ENCODE peak calls at places on chromosome 15, in five cellular contexts. H is A549; A is CD8-positive, alpha-beta T cell; B is GM12878; Z is aorta. V is an unnamed sample.
A peak's percentile ranks its signal among the peaks of the same experiment; 100 is the strongest.

GRCh38 chr15:62868507-62868906 is 174.0 kb upstream of the TPM1 start:
- DNase-seq in H (no peak), A (no peak), B (no peak), Z (no peak), V (no peak)

GRCh38 chr15:84638103-84638502 is 16.0 kb downstream of the WDR73 start:
- DNase-seq in H (peak; percentile 63), A (no peak), B (no peak), Z (no peak), V (no peak)

GRCh38 chr15:72034351-72034750 is 83.6 kb downstream of the MYO9A start:
- DNase-seq in H (no peak), A (no peak), B (no peak), Z (no peak), V (no peak)

GRCh38 chr15:63212050-63212973 is 22.9 kb downstream of the RAB8B start:
- DNase-seq in H (no peak), A (no peak), B (peak; percentile 59), Z (no peak), V (no peak)

GRCh38 chr15:75650908-75651809 is 3.4 kb downstream of the SNX33 start:
- DNase-seq in H (no peak), A (no peak), B (no peak), Z (no peak), V (no peak)

GRCh38 chr15:86906406-86906805 is 826.7 kb downstream of the AGBL1 start:
- DNase-seq in H (no peak), A (no peak), B (no peak), Z (no peak), V (no peak)

GRCh38 chr15:85840079-85840801 is 45.5 kb upstream of the KLHL25 start:
- DNase-seq in H (peak; percentile 90), A (peak; percentile 84), B (peak; percentile 23), Z (peak; percentile 95), V (peak; percentile 82)

GRCh38 chr15:60928987-60929386 is 300.1 kb downstream of the RORA start:
- DNase-seq in H (no peak), A (no peak), B (no peak), Z (no peak), V (no peak)

GRCh38 chr15:60649845-60650548 is 171.1 kb upstream of the ICE2 start:
- DNase-seq in H (no peak), A (peak; percentile 19), B (peak; percentile 57), Z (no peak), V (no peak)

GRCh38 chr15:91566116-91566515 is 287.4 kb upstream of the SLCO3A1 start:
- DNase-seq in H (no peak), A (no peak), B (no peak), Z (no peak), V (no peak)

GRCh38 chr15:59087731-59088130 is 17.2 kb upstream of the CCNB2 start:
- DNase-seq in H (no peak), A (no peak), B (no peak), Z (no peak), V (no peak)

GRCh38 chr15:36313021-36313420 is 266.4 kb upstream of the CDIN1 start:
- DNase-seq in H (no peak), A (no peak), B (no peak), Z (no peak), V (no peak)

GRCh38 chr15:31488437-31489204 is 162.0 kb downstream of the KLF13 start:
- DNase-seq in H (peak; percentile 91), A (peak; percentile 42), B (peak; percentile 78), Z (no peak), V (peak; percentile 84)

GRCh38 chr15:72086010-72086697 is 31.8 kb downstream of the MYO9A start:
- DNase-seq in H (no peak), A (no peak), B (no peak), Z (peak; percentile 55), V (no peak)

GRCh38 chr15:31526916-31527690 is 200.5 kb downstream of the KLF13 start:
- DNase-seq in H (no peak), A (no peak), B (no peak), Z (no peak), V (peak; percentile 38)

GRCh38 chr15:94080416-94080815 is 150.9 kb upstream of the MCTP2 start:
- DNase-seq in H (no peak), A (no peak), B (no peak), Z (no peak), V (peak; percentile 69)

GRCh38 chr15:89813381-89814111 is 1.1 kb downstream of the ANPEP start:
- DNase-seq in H (no peak), A (no peak), B (no peak), Z (no peak), V (no peak)

GRCh38 chr15:89815769-89816168 is 1.1 kb upstream of the ANPEP start:
- DNase-seq in H (no peak), A (no peak), B (no peak), Z (no peak), V (no peak)

GRCh38 chr15:89812847-89813320 is 1.8 kb downstream of the ANPEP start:
- DNase-seq in H (no peak), A (no peak), B (no peak), Z (no peak), V (no peak)

GRCh38 chr15:89812126-89812846 is 2.4 kb downstream of the ANPEP start:
- DNase-seq in H (peak; percentile 31), A (no peak), B (no peak), Z (no peak), V (peak; percentile 84)

GRCh38 chr15:89814112-89814742 is 425 bp downstream of the ANPEP start:
- DNase-seq in H (no peak), A (no peak), B (no peak), Z (no peak), V (no peak)
- H3K4me1 ChIP-seq in H (peaks cover 15% of the 10 kb centered on the region), A (no peaks in the 10 kb centered on the region), B (no peaks in the 10 kb centered on the region), Z (no peaks in the 10 kb centered on the region), V (peaks cover 26% of the 10 kb centered on the region)

GRCh38 chr15:57036352-57036751 is 117.9 kb downstream of the TCF12 start:
- DNase-seq in H (no peak), A (no peak), B (no peak), Z (no peak), V (no peak)
- H3K4me1 ChIP-seq in H (peaks cover 18% of the 10 kb centered on the region), A (peaks cover 25% of the 10 kb centered on the region), B (peaks cover 12% of the 10 kb centered on the region), Z (no peaks in the 10 kb centered on the region), V (peaks cover 28% of the 10 kb centered on the region)

GRCh38 chr15:52727825-52728224 is 48.6 kb upstream of the ATOSA start:
- DNase-seq in H (no peak), A (no peak), B (no peak), Z (no peak), V (no peak)
- H3K4me1 ChIP-seq in H (peaks cover 3% of the 10 kb centered on the region), A (peaks cover 14% of the 10 kb centered on the region), B (peaks cover 9% of the 10 kb centered on the region), Z (no peaks in the 10 kb centered on the region), V (no peaks in the 10 kb centered on the region)

DNA sequence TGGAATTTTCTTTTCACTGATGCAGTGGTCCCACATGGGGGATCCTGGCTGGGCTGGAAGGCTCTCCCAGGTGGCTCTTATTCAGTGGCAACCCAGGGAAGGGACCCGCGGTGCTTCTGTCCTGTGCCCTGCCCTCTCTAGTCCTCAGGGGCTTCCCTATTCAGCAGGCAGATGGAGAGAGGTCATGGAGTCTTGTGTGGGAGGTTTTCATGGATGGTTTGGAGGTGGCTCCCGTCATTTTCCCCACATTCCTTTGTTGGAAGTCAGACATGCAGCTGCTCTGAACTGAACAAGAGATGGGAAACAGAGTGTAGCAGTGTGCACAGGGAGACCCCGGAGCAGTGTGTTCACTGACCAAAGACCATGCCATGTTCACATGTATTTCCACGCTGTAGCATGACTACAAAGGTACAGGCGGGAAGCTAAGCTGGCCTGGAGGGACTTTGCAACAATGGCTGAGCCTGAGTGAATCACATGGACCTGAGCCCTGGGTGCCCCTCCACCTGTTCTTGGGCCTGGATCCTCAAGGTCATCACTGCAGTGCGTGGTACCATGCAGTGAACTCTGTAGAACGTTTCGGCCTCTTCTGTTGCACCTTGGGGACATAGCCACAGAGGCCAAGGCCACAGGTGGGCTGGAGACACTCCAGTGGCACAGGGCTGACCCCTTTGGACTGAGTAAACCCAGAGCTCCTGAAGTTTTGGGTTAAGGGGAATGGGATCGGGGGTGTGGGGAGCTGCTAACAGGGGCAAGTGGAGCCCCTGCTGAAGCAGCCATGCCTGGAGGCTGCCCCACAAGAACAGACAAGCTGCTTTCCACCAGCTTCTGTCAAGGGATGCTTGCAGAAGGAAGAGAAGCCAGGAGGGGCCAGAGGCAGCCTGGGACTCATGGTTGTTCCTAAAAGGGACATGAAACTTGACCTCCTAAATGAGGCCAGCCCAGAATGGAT is 123.0 kb downstream of the ASB7 start:
- DNase-seq in H (no peak), A (no peak), B (no peak), Z (peak; percentile 58), V (no peak)
- H3K4me1 ChIP-seq in H (peaks cover 40% of the 10 kb centered on the region), A (no peaks in the 10 kb centered on the region), B (no peaks in the 10 kb centered on the region), Z (no peaks in the 10 kb centered on the region), V (no peaks in the 10 kb centered on the region)

GRCh38 chr15:99616129-99616528 is 50.3 kb downstream of the MEF2A start:
- DNase-seq in H (no peak), A (no peak), B (no peak), Z (no peak), V (no peak)
- H3K4me1 ChIP-seq in H (peaks cover 29% of the 10 kb centered on the region), A (peaks cover 31% of the 10 kb centered on the region), B (peaks cover 20% of the 10 kb centered on the region), Z (peaks cover 2% of the 10 kb centered on the region), V (peaks cover 72% of the 10 kb centered on the region)

DNA sequence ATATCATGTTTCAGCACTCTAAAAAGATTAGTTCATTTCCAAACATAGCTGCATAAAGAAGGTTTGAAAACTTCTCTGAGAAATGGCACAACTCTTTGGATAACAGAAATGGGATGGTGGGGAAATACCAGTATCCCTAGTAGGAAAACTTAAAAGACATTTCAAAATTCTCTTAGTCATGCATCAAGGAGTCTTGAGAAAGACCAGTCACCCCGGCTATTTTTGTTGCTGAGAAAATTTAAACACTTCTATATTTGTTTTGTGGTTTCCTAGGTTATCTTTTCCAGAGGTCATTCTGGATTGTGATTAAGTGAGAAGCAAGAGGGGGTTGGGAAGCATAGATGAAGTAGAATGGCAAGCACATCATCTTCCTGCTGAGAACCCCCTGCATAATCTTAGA is 447.7 kb upstream of the THBS1 start:
- DNase-seq in H (peak; percentile 82), A (no peak), B (no peak), Z (no peak), V (no peak)
- H3K4me1 ChIP-seq in H (peaks cover 58% of the 10 kb centered on the region), A (no peaks in the 10 kb centered on the region), B (no peaks in the 10 kb centered on the region), Z (peaks cover under 1% of the 10 kb centered on the region), V (peaks cover 8% of the 10 kb centered on the region)

GRCh38 chr15:49495993-49496747 is 73.1 kb downstream of the FGF7 start:
- DNase-seq in H (no peak), A (no peak), B (no peak), Z (no peak), V (no peak)
- H3K4me1 ChIP-seq in H (peaks cover 6% of the 10 kb centered on the region), A (no peaks in the 10 kb centered on the region), B (no peaks in the 10 kb centered on the region), Z (no peaks in the 10 kb centered on the region), V (no peaks in the 10 kb centered on the region)

V was measured in right atrium auricular region.